ENCODE peak calls at places on chromosomes 7 and 10, in seven cellular contexts. V, J, N, U, E, Y and G are unnamed samples.

GRCh38 chr7:157041004-157041403 is 30.5 kb upstream of the MNX1 start:
- DNase-seq in E (no peak), U (no peak), V (no peak), Y (no peak), J (no peak), N (no peak), G (no peak)

GRCh38 chr10:124601016-124601415 is 139.4 kb downstream of the LHPP start:
- DNase-seq in J (no peak), V (no peak), E (no peak), N (no peak), U (no peak), Y (no peak), G (no peak)

GRCh38 chr7:134685250-134685649 is 38.6 kb downstream of the BPGM start:
- DNase-seq in N (no peak), J (no peak), U (no peak), V (peak), E (peak), Y (peak), G (no peak)

GRCh38 chr7:151690597-151690996 is 170.9 kb upstream of the RHEB start:
- DNase-seq in J (no peak), U (no peak), E (peak), V (peak), Y (no peak), N (no peak), G (no peak)

GRCh38 chr10:132421377-132422168 is 24.6 kb downstream of the PWWP2B start:
- DNase-seq in J (no peak), V (peak), E (peak), Y (peak), N (peak), U (no peak), G (no peak)

GRCh38 chr10:62154231-62154630 is 114.4 kb downstream of the RTKN2 start:
- DNase-seq in J (no peak), E (no peak), U (no peak), Y (no peak), N (no peak), V (no peak), G (no peak)

GRCh38 chr7:23713285-23714235 is 3.5 kb downstream of the STK31 start:
- DNase-seq in U (peak), N (no peak), Y (peak), J (no peak), V (peak), E (peak), G (no peak)

GRCh38 chr10:119759832-119760231 is 34.0 kb downstream of the INPP5F start:
- DNase-seq in E (no peak), J (no peak), V (peak), N (no peak), U (no peak), Y (no peak), G (no peak)

GRCh38 chr10:72164617-72165016 is 51.2 kb upstream of the ANAPC16 start:
- DNase-seq in J (no peak), E (no peak), Y (no peak), N (no peak), V (peak), U (no peak), G (no peak)

GRCh38 chr10:69870591-69870990 is 68.9 kb downstream of the COL13A1 start:
- DNase-seq in E (no peak), N (no peak), J (no peak), V (no peak), U (no peak), Y (no peak), G (no peak)

GRCh38 chr10:89793649-89794254 is 92.4 kb downstream of the KIF20B start:
- DNase-seq in Y (peak), E (peak), V (peak), N (peak), U (peak), J (peak), G (peak)

GRCh38 chr7:2894118-2894940 is 50.2 kb upstream of the GNA12 start:
- DNase-seq in V (no peak), E (no peak), Y (no peak), U (no peak), J (no peak), N (no peak), G (no peak)

GRCh38 chr7:27863866-27864265 is 123.9 kb downstream of the TAX1BP1 start:
- DNase-seq in J (no peak), Y (no peak), U (no peak), N (no peak), E (no peak), V (peak), G (no peak)

GRCh38 chr10:36531621-36532020 is 593.8 kb upstream of the ANKRD30A start:
- DNase-seq in Y (no peak), E (peak), N (no peak), U (peak), V (peak), J (no peak), G (no peak)

GRCh38 chr7:327991-328702 is 38.2 kb downstream of the FOXL3 start:
- DNase-seq in N (no peak), J (no peak), U (no peak), V (no peak), Y (no peak), E (no peak), G (no peak)

GRCh38 chr10:5524721-5525531 is at the start of gene CALML3:
- DNase-seq in N (no peak), Y (no peak), V (no peak), U (peak), E (no peak), J (no peak), G (no peak)

GRCh38 chr10:113961261-113961938 is 82.3 kb upstream of the ADRB1 start:
- DNase-seq in E (no peak), Y (no peak), N (no peak), J (no peak), U (no peak), V (no peak), G (no peak)
- H3K9ac ChIP-seq in E (no peak), Y (no peak), N (no peak), J (no peak), U (no peak), V (no peak), G (no peak)

DNA sequence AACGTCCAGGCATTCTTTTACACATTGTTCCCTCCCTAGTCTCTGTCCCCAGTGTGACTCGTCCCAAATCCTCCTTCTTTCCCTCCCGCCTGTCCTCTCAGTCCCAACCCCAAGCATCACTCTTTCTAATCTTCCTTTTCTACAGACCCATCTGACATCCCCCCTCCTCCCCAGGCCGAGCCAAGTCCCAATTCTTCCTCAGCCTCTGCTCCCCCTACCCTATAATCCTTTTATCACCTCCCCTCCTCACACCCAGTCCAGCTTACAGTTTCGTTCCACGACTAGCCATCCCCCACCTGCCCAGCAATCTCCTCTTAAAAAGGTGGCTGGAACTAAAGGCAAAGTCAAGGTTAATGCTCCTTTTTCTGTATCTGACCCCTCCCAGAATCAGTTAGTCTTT is 95.1 kb downstream of the MACC1 start:
- DNase-seq in V (no peak), N (no peak), Y (no peak), E (no peak), U (no peak), J (no peak), G (no peak)
- H3K4me3 ChIP-seq in V (no peak), N (no peak), Y (no peak), E (no peak), U (no peak), J (no peak), G (peak)

GRCh38 chr10:51137741-51138529 is 63.6 kb downstream of the PRKG1 start:
- DNase-seq in Y (no peak), N (no peak), J (no peak), U (peak), V (peak), E (peak), G (no peak)
- H3K9ac ChIP-seq in Y (no peak), N (no peak), J (no peak), U (no peak), V (no peak), E (no peak), G (no peak)

DNA sequence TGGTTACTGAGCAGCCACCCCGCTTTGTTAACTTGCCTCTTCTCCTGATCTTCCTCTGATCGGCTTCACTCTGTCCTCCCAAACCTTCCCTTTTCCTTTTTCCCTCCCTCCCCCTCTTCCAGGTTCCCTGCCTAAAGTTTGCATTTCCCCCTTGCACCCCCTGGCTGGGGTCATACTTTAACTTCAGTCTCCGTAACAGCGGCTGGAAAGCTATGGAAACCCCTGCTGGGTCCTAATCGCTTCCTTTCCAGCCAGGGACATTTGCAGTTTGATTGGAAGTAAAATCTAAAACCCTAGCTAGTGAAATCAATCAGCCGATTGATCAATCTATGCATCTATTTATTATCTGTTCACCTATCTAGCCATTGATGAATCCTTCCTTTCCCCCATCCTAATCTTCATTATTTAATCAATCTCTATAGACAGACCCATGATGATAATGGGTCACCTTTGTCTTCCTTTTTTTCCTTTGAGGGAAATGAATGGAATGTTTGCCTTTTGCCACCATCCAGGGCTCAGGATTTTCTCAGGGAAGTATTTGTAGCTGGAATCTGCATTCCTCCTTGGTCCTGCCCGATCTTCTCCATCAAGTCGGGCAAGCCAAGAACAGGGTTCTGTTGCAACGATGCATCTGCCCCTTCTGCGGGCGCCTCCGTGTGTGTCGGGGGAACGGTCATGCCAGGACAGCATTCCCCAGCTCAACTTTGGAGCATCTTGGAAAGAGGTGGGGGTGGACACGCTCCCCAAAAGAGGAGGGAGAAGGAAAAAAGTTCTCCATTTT is 8.8 kb downstream of the GATA3 start:
- DNase-seq in Y (peak), J (no peak), N (no peak), U (no peak), E (no peak), V (no peak), G (no peak)
- H3K4me3 ChIP-seq in Y (no peak), J (no peak), N (peak), U (no peak), E (no peak), V (no peak), G (no peak)

GRCh38 chr10:28332699-28333098 is 29.8 kb upstream of the MPP7 start:
- DNase-seq in V (no peak), U (no peak), J (no peak), E (no peak), N (no peak), Y (no peak), G (no peak)
- H3K9ac ChIP-seq in V (no peak), U (no peak), J (no peak), E (no peak), N (no peak), Y (no peak), G (no peak)

GRCh38 chr10:48468130-48468790 is 136.6 kb downstream of the ARHGAP22 start:
- DNase-seq in J (no peak), N (no peak), E (no peak), V (no peak), Y (no peak), U (no peak), G (no peak)

GRCh38 chr10:48465860-48466521 is 138.9 kb downstream of the ARHGAP22 start:
- DNase-seq in J (no peak), V (no peak), U (peak), E (no peak), Y (no peak), N (peak), G (no peak)

GRCh38 chr10:48464871-48465736 is 139.8 kb downstream of the ARHGAP22 start:
- DNase-seq in V (no peak), Y (no peak), U (peak), N (peak), J (no peak), E (no peak), G (no peak)

GRCh38 chr10:48467669-48468068 is 137.2 kb downstream of the ARHGAP22 start:
- DNase-seq in Y (no peak), N (no peak), J (no peak), E (no peak), V (no peak), U (no peak), G (no peak)

DNA sequence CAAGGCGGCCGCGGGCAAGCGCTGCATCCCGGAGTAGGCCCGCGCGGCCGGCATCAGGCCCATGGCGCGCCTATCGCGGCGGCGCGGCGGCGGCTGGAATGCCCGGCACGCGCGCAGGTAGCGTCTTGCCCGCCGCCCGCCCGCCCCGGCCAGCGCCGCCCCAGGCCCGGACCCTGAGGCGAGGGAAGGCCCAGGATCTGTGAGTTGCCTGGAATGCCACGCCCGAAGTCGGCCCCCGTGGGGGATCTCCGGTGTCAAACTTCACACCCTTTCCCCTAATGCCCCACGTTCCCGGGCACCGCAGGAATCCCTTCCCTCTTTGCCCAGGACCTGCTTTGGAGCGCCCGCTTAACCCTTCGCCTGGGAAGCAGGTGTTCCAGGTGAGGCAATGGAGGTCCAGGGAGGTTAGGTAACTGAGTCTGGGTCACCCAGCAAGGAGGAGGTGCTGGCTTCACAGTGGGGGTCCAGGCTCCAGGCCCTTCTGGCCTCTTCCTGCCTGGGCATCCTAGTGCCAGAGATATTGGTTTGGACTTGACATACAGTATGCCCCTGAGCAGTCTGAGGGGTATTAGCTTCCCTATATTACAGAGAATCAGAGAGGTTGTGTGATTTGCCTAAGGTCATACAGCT is 138.1 kb downstream of the ARHGAP22 start:
- DNase-seq in E (no peak), Y (peak), N (no peak), V (no peak), J (no peak), U (peak), G (no peak)
- H3K4me3 ChIP-seq in E (no peak), Y (no peak), N (no peak), V (no peak), J (no peak), U (no peak), G (no peak)

DNA sequence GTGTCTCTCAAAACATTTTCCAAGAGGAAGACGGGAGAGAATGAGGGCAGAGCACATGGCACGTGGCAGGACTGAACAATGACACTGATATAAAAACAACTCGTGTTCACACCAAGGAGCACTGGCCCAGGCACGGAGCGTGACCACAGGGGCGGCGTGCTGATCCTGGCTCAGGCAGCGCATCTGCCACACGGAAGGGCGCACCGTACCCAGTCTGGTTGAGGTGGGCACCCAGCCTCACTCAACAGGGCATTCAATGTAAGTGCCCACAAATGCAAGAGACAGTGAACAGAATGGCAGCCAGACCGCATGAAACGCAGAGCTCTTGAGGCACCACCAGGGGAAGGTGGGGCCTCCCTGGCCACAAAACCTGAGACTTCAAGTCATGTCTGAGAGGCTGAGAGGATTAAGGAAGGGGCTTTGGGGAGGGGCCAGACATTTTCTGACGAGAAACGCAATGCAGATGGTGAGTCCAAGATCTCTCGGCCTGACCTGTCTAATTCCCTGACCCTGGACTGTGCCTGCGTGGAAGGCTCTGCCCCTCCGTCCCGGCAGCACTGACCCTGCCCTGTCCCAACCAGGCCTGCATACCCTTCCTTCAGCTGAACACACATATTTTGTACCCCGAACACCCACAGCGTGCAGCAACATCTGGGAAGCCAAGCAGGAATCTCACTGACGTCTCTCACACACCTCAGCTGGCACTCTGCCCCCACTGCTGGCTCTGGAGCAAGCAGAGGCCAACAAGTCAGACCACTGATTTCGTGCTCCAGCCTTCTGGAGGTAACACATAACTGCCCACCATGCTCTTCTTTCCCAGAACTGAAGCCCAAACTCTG is 35.5 kb downstream of the VOPP1 start:
- DNase-seq in E (no peak), N (no peak), J (no peak), Y (no peak), V (no peak), U (no peak), G (no peak)
- H3K9ac ChIP-seq in E (no peak), N (no peak), J (peak), Y (no peak), V (no peak), U (no peak), G (no peak)